ENCODE peak calls at places on chromosomes 12 and 14, in five cellular contexts. G is GM12878, M is SK-N-SH, N is H1, Y is HCT116. E is an unnamed sample.

GRCh38 chr12:11885261-11886038 is 185.3 kb upstream of the BCL2L14 start:
- DNase-seq in Y (no peak), G (no peak), M (no peak), N (no peak), E (peak)

GRCh38 chr12:104434129-104434528 is 22.6 kb upstream of the CHST11 start:
- DNase-seq in G (no peak), Y (no peak), N (no peak), M (no peak), E (no peak)

GRCh38 chr12:29164477-29165163 is 15.5 kb downstream of the FAR2 start:
- DNase-seq in M (no peak), Y (no peak), N (no peak), G (peak), E (no peak)

GRCh38 chr12:58064681-58065080 is 123.3 kb downstream of the ATP23 start:
- DNase-seq in Y (no peak), G (no peak), N (no peak), M (no peak), E (no peak)

GRCh38 chr12:57164966-57165365 is 17.5 kb upstream of the LRP1-AS start:
- DNase-seq in N (no peak), Y (no peak), G (no peak), M (no peak), E (no peak)

GRCh38 chr12:105559292-105559691 is 228.8 kb downstream of the C12orf75 start:
- DNase-seq in M (no peak), N (no peak), G (no peak), Y (no peak), E (no peak)

GRCh38 chr14:68653108-68653507 is 139.8 kb downstream of the ZFP36L1 start:
- DNase-seq in M (no peak), N (no peak), Y (no peak), G (no peak), E (no peak)

GRCh38 chr12:95318071-95318545 is 100.5 kb downstream of the VEZT start:
- DNase-seq in G (no peak), N (no peak), M (no peak), Y (no peak), E (peak)

GRCh38 chr12:27434673-27435565 is 11.6 kb upstream of the SMCO2 start:
- DNase-seq in M (peak), G (no peak), Y (no peak), N (no peak), E (peak)

GRCh38 chr14:103188691-103189480 is 65.6 kb downstream of the TNFAIP2 start:
- DNase-seq in Y (no peak), M (peak), N (peak), G (no peak), E (no peak)

GRCh38 chr12:62131153-62131552 is 129.1 kb upstream of the USP15 start:
- DNase-seq in M (no peak), G (no peak), N (no peak), Y (no peak), E (no peak)

GRCh38 chr12:3036901-3037600 is 40.1 kb upstream of the TSPAN9 start:
- DNase-seq in G (no peak), N (no peak), M (no peak), Y (no peak), E (no peak)

GRCh38 chr12:530308-530707 is 70.6 kb downstream of the B4GALNT3 start:
- DNase-seq in N (no peak), Y (no peak), G (no peak), M (no peak), E (no peak)

GRCh38 chr12:132258543-132258942 is 70.8 kb downstream of the GALNT9 start:
- DNase-seq in M (no peak), Y (no peak), G (no peak), N (no peak), E (no peak)

GRCh38 chr12:52285172-52285745 is 6.1 kb downstream of the KRT81 start:
- DNase-seq in N (no peak), G (no peak), Y (no peak), M (no peak), E (no peak)

GRCh38 chr12:89451876-89452275 is 72.7 kb downstream of the GALNT4 start:
- DNase-seq in N (peak), M (no peak), G (no peak), Y (no peak), E (no peak)

GRCh38 chr12:101299346-101299745 is 19.4 kb downstream of the UTP20 start:
- DNase-seq in N (no peak), G (no peak), M (no peak), Y (no peak), E (no peak)

GRCh38 chr14:95449131-95449530 is 67.3 kb downstream of the SYNE3 start:
- DNase-seq in Y (no peak), G (no peak), M (no peak), N (no peak), E (no peak)

GRCh38 chr12:93982847-93983315 is 165.5 kb upstream of the PLXNC1 start:
- DNase-seq in G (no peak), M (no peak), Y (no peak), N (no peak), E (no peak)

GRCh38 chr12:44976246-44976645 is 74.7 kb downstream of the DBX2 start:
- DNase-seq in Y (no peak), M (no peak), G (no peak), N (no peak), E (no peak)

GRCh38 chr12:56593909-56594621 is 36.1 kb downstream of the BAZ2A start:
- DNase-seq in M (peak), G (no peak), Y (peak), N (peak), E (peak)

GRCh38 chr14:105026033-105026785 is 5.3 kb upstream of the CDCA4 start:
- DNase-seq in M (no peak), N (no peak), G (peak), Y (no peak), E (no peak)

GRCh38 chr14:34794217-34794616 is 79.8 kb upstream of the CFL2 start:
- DNase-seq in N (no peak), G (no peak), M (no peak), Y (no peak), E (no peak)

GRCh38 chr14:103001651-103002396 is 55.5 kb downstream of the CDC42BPB start:
- DNase-seq in N (no peak), Y (no peak), G (peak), M (no peak), E (no peak)

GRCh38 chr14:65866906-65867305 is 454.4 kb downstream of the FUT8 start:
- DNase-seq in G (no peak), N (no peak), Y (no peak), M (no peak), E (no peak)

GRCh38 chr14:23929822-23930294 is 23.7 kb upstream of the DHRS4 start:
- DNase-seq in G (peak), N (peak), Y (peak), M (peak), E (peak)

GRCh38 chr12:105321125-105321524 is 9.4 kb upstream of the C12orf75 start:
- DNase-seq in G (no peak), M (no peak), Y (no peak), N (no peak), E (no peak)

GRCh38 chr14:105219043-105219612 is 29.2 kb upstream of the BTBD6 start:
- DNase-seq in N (no peak), M (no peak), Y (no peak), G (no peak), E (no peak)

GRCh38 chr12:118061876-118062791 is 1.2 kb upstream of the WSB2 start:
- DNase-seq in G (no peak), N (peak), Y (no peak), M (peak), E (peak)

GRCh38 chr12:114275937-114276785 is 129.8 kb downstream of the TBX5 start:
- DNase-seq in N (no peak), G (no peak), Y (no peak), M (no peak), E (no peak)

DNA sequence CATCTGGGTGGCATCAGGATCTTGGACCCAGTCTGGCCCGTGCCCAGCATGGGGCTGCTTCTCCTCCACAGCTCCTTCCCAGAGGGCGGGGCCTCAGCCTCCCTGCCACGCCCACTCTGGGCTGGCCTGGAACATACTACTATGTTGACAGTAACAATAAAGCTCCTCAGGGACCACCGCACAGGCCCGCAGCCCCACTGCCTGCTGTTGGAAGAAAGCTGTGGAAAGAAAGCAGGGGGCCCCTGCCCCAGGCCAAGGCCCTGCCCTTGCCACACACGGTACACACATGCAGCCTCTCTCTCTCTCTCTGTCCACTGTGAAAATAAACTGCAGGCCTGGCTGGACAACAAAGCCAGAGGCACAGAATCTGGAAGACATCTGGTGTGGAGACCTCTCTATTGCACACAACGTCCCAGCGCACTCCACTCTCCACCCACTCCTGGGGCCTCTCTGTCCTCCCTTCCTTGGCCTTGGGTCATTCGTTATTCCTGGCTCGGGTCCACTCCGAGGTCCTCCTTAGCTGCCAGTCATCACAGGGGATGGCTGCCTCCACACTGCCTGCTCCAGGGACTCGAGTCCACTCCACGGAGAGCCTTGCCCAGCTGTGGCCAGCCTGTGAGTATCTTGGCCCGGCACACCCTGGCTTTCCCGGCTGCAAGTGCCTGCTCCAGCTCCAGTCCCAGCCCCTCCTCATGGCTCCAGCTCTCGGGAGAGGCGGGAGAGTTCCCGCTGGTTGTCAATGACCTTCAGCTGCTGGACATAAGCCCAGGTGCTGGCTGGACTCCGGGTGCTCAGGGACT is 11.8 kb upstream of the ENDOU start:
- DNase-seq in N (no peak), Y (no peak), M (peak), G (no peak), E (no peak)
- TF ChIP-seq JUND in N (no peak), Y (no peak), M (no peak), G (no peak), E (no peak)

GRCh38 chr12:49471557-49471956 is 67.3 kb upstream of the KCNH3 start:
- DNase-seq in N (no peak), G (peak), M (no peak), Y (no peak), E (no peak)
- TF ChIP-seq JUND in N (no peak), G (no peak), M (no peak), Y (no peak), E (no peak)

GRCh38 chr12:42325776-42326465 is at the start of the genes PPHLN1 and ZCRB1:
- DNase-seq in M (peak), G (no peak), N (peak), Y (peak), E (peak)

GRCh38 chr12:42323856-42324255 is 2.0 kb downstream of the ZCRB1 start:
- DNase-seq in G (no peak), N (no peak), M (no peak), Y (no peak), E (no peak)

GRCh38 chr12:42325326-42325775 is 543 bp downstream of the ZCRB1 start:
- DNase-seq in N (no peak), Y (no peak), G (no peak), M (no peak), E (no peak)

GRCh38 chr12:42327227-42327590 is 1.2 kb downstream of the PPHLN1 start:
- DNase-seq in M (no peak), Y (no peak), N (no peak), G (no peak), E (no peak)

DNA sequence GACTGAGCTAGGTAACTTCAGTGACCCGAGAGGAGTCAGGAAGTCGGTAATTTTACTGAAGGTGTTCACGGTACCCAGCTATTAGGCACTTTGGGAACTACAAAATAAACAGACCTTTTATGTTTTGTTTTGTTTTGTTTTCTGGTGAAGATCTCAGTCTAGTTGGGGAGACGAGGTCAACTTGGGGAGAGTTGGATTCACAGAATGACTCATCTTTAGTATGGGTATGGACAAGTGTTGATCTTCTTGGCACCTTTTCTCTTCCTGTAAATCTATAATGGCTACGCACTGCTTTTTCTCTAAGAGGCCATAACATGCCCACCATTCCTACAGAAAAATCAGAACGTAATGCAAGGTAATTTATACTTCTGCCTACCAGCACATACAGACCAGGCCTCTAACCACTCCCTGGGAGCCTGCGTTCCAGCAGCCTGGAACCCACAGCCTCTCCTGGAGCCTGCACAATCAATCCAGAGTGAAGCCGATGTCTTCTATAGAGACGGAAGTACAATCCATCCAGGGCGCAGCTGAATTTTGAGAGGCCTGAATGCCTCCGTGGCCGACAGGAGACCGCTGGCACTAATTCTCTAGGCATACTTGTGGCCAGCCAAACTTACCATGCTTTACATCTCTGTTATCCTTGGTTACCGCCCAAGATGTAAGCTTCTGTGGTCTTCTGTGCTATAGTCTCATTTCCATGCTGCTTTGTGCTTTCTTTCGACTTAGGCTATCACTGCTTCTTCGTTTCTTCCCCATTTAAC is 679 bp downstream of the PPHLN1 start:
- DNase-seq in G (no peak), Y (no peak), N (no peak), M (peak), E (no peak)
- TF ChIP-seq JUND in G (no peak), Y (no peak), N (no peak), M (no peak), E (no peak)

GRCh38 chr12:64633186-64633939 is 23.1 kb downstream of the RASSF3 start:
- DNase-seq in Y (no peak), N (no peak), M (no peak), G (no peak), E (no peak)

GRCh38 chr12:64634508-64635092 is 24.3 kb downstream of the RASSF3 start:
- DNase-seq in N (no peak), Y (no peak), G (no peak), M (no peak), E (no peak)

GRCh38 chr12:64639466-64639865 is 29.2 kb downstream of the RASSF3 start:
- DNase-seq in G (no peak), M (no peak), N (no peak), Y (no peak), E (no peak)

GRCh38 chr12:64633940-64634337 is 23.6 kb downstream of the RASSF3 start:
- DNase-seq in M (no peak), N (no peak), Y (no peak), G (no peak), E (peak)

DNA sequence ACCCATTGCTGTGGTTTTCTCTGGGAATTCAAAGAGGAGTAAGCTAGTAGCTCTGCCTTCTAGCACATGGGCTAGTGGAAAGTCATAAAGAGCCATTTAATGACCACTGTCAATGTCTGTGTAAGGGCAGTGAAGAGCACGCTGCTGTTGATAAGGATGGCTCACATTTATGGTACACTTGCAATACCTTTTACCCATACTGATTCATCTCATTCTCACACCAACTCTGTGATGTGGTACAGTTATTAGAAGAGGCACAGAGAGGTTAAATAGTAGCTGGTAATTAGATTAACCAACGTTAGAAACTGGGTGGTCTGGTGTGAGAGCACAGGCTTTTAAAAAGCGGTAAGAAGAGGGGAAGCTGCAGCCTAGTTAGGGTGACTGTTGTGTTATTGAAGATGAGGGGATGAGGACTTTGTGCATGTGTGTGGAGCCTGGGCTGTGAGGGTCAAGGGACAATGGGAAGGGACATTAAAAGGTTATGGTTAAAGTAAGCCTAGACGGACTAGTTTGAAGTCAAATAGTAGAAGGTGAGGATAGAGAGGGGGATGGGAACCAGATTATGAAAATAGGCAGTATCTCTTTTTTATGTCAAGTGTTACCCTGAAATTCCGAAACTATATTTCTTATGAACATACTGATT is 25.2 kb downstream of the RASSF3 start:
- DNase-seq in N (no peak), M (peak), G (no peak), Y (no peak), E (no peak)
- TF ChIP-seq JUND in N (no peak), M (no peak), G (no peak), Y (no peak), E (no peak)

GRCh38 chr14:84003316-84003715 is 1526.6 kb upstream of the FLRT2 start:
- DNase-seq in M (no peak), G (no peak), Y (no peak), N (no peak), E (no peak)

GRCh38 chr14:84001023-84001422 is 1528.9 kb upstream of the FLRT2 start:
- DNase-seq in N (no peak), M (no peak), Y (no peak), G (no peak), E (no peak)

DNA sequence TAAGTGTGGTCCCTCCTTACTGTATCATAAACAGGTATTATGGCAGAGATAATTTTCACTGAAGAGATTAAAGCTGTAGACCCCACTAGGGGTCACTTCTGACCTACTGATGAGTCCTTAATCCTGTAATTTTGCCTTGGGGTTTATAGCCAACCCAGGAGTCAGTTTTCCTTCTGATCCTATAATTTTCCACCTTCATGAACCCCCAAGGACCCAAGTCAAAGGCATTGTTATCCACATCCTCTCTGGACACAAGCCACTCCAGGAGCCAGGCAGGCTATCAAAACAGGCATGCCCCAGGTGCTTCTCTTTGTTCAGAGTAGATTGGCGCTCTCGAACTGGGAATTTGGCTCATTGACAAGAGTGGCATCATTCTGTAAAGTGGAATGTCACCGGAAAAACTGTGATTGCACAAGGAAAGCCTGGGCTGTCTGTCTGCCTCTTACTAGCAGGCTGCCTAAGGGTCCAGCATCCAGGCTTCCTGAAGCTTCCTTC is 1523.3 kb upstream of the FLRT2 start:
- DNase-seq in G (no peak), M (no peak), Y (no peak), N (no peak), E (peak)
- TF ChIP-seq JUND in G (no peak), M (no peak), Y (no peak), N (no peak), E (no peak)

GRCh38 chr12:49762468-49762847 is 21.1 kb downstream of the TMBIM6 start:
- DNase-seq in M (no peak), Y (no peak), N (no peak), G (no peak), E (no peak)

GRCh38 chr12:49761677-49762467 is 20.5 kb downstream of the TMBIM6 start:
- DNase-seq in M (no peak), N (no peak), G (no peak), Y (no peak), E (no peak)

GRCh38 chr12:49764126-49764525 is 22.8 kb downstream of the TMBIM6 start:
- DNase-seq in Y (no peak), M (no peak), G (no peak), N (no peak), E (no peak)

GRCh38 chr12:49766115-49766455 is 24.7 kb downstream of the TMBIM6 start:
- DNase-seq in N (no peak), M (no peak), Y (no peak), G (no peak), E (no peak)

GRCh38 chr12:49763006-49763591 is 21.7 kb downstream of the TMBIM6 start:
- DNase-seq in G (no peak), N (peak), M (peak), Y (no peak), E (no peak)
- TF ChIP-seq JUND in G (no peak), N (no peak), M (no peak), Y (no peak), E (no peak)